ENCODE peak calls at places on chromosomes 6 and 20, in ten cellular contexts. One of them, this sample, is unnamed.

GRCh38 chr6:133948472-133948871 is 4.6 kb upstream of the TBPL1 start:
- DNase-seq in astrocyte: no peak
- DNase-seq in hepatocyte: no peak
- DNase-seq in HCT116: no peak
- DNase-seq in neuronal stem cell: no peak
- DNase-seq in H1: no peak
- DNase-seq in mesendoderm: no peak
- DNase-seq in endothelial cell of umbilical vein: no peak
- DNase-seq in A549: no peak
- DNase-seq in fibroblast of lung: no peak
- DNase-seq in this sample: no peak

GRCh38 chr6:163180874-163181541 is 233.5 kb upstream of the QKI start:
- DNase-seq in H1: peak; percentile 46
- DNase-seq in astrocyte: peak; percentile 36
- DNase-seq in HCT116: peak; percentile 41
- DNase-seq in endothelial cell of umbilical vein: peak; percentile 71
- DNase-seq in neuronal stem cell: peak; percentile 41
- DNase-seq in hepatocyte: peak; percentile 84
- DNase-seq in A549: peak; percentile 79
- DNase-seq in fibroblast of lung: peak; percentile 56
- DNase-seq in mesendoderm: peak; percentile 95
- DNase-seq in this sample: no peak

GRCh38 chr6:113570651-113571050 is 286.5 kb upstream of the MARCKS start:
- DNase-seq in A549: no peak
- DNase-seq in astrocyte: no peak
- DNase-seq in mesendoderm: no peak
- DNase-seq in endothelial cell of umbilical vein: peak; percentile 23
- DNase-seq in H1: no peak
- DNase-seq in hepatocyte: no peak
- DNase-seq in fibroblast of lung: no peak
- DNase-seq in HCT116: no peak
- DNase-seq in neuronal stem cell: no peak
- DNase-seq in this sample: no peak

GRCh38 chr6:44169154-44169553 is 10.5 kb downstream of the CAPN11 start:
- DNase-seq in HCT116: no peak
- DNase-seq in neuronal stem cell: no peak
- DNase-seq in fibroblast of lung: no peak
- DNase-seq in astrocyte: no peak
- DNase-seq in mesendoderm: no peak
- DNase-seq in H1: no peak
- DNase-seq in A549: no peak
- DNase-seq in endothelial cell of umbilical vein: no peak
- DNase-seq in hepatocyte: no peak
- DNase-seq in this sample: no peak

GRCh38 chr6:82072771-82073170 is 174.8 kb downstream of the IBTK start:
- DNase-seq in fibroblast of lung: peak; percentile 85
- DNase-seq in HCT116: no peak
- DNase-seq in A549: no peak
- DNase-seq in mesendoderm: no peak
- DNase-seq in H1: no peak
- DNase-seq in neuronal stem cell: no peak
- DNase-seq in endothelial cell of umbilical vein: no peak
- DNase-seq in astrocyte: peak; percentile 82
- DNase-seq in hepatocyte: no peak
- DNase-seq in this sample: no peak

GRCh38 chr6:152316024-152316423 is 321.1 kb downstream of the SYNE1 start:
- DNase-seq in astrocyte: peak; percentile 68
- DNase-seq in neuronal stem cell: no peak
- DNase-seq in A549: no peak
- DNase-seq in hepatocyte: no peak
- DNase-seq in mesendoderm: no peak
- DNase-seq in fibroblast of lung: peak; percentile 76
- DNase-seq in HCT116: no peak
- DNase-seq in H1: no peak
- DNase-seq in endothelial cell of umbilical vein: peak; percentile 93
- DNase-seq in this sample: no peak

GRCh38 chr20:22999756-23000155 is 35.4 kb upstream of the SSTR4 start:
- DNase-seq in astrocyte: no peak
- DNase-seq in mesendoderm: no peak
- DNase-seq in neuronal stem cell: no peak
- DNase-seq in HCT116: no peak
- DNase-seq in A549: peak; percentile 84
- DNase-seq in endothelial cell of umbilical vein: no peak
- DNase-seq in hepatocyte: no peak
- DNase-seq in fibroblast of lung: no peak
- DNase-seq in H1: no peak
- DNase-seq in this sample: no peak

GRCh38 chr20:23048283-23049200 is 930 bp downstream of the THBD start:
- DNase-seq in HCT116: no peak
- DNase-seq in astrocyte: peak; percentile 8
- DNase-seq in endothelial cell of umbilical vein: peak; percentile 70
- DNase-seq in neuronal stem cell: peak; percentile 24
- DNase-seq in A549: peak; percentile 83
- DNase-seq in H1: no peak
- DNase-seq in hepatocyte: peak; percentile 76
- DNase-seq in mesendoderm: peak; percentile 74
- DNase-seq in fibroblast of lung: peak; percentile 22
- DNase-seq in this sample: no peak

GRCh38 chr6:13012271-13012670 is 295.7 kb downstream of the PHACTR1 start:
- DNase-seq in mesendoderm: no peak
- DNase-seq in astrocyte: no peak
- DNase-seq in fibroblast of lung: no peak
- DNase-seq in neuronal stem cell: no peak
- DNase-seq in H1: no peak
- DNase-seq in hepatocyte: no peak
- DNase-seq in HCT116: no peak
- DNase-seq in endothelial cell of umbilical vein: no peak
- DNase-seq in A549: no peak
- DNase-seq in this sample: no peak

GRCh38 chr6:111591901-111592461 is 13.7 kb downstream of the TRAF3IP2 start:
- DNase-seq in astrocyte: peak; percentile 69
- DNase-seq in mesendoderm: no peak
- DNase-seq in neuronal stem cell: no peak
- DNase-seq in HCT116: no peak
- DNase-seq in fibroblast of lung: peak; percentile 75
- DNase-seq in hepatocyte: no peak
- DNase-seq in A549: no peak
- DNase-seq in endothelial cell of umbilical vein: no peak
- DNase-seq in H1: no peak
- DNase-seq in this sample: peak; percentile 76

GRCh38 chr6:89667872-89668556 is 29.5 kb upstream of the LYRM2 start:
- DNase-seq in endothelial cell of umbilical vein: peak; percentile 6
- DNase-seq in astrocyte: peak; percentile 52
- DNase-seq in H1: no peak
- DNase-seq in hepatocyte: no peak
- DNase-seq in fibroblast of lung: peak; percentile 56
- DNase-seq in mesendoderm: peak; percentile 94
- DNase-seq in HCT116: no peak
- DNase-seq in neuronal stem cell: no peak
- DNase-seq in A549: no peak
- DNase-seq in this sample: no peak

GRCh38 chr6:7108196-7108963 is 619 bp downstream of the RREB1 start:
- DNase-seq in HCT116: no peak
- DNase-seq in fibroblast of lung: peak; percentile 62
- DNase-seq in endothelial cell of umbilical vein: peak; percentile 61
- DNase-seq in astrocyte: peak; percentile 40
- DNase-seq in H1: no peak
- DNase-seq in A549: peak; percentile 44
- DNase-seq in mesendoderm: peak; percentile 75
- DNase-seq in hepatocyte: peak; percentile 72
- DNase-seq in neuronal stem cell: peak; percentile 35
- DNase-seq in this sample: no peak

DNA sequence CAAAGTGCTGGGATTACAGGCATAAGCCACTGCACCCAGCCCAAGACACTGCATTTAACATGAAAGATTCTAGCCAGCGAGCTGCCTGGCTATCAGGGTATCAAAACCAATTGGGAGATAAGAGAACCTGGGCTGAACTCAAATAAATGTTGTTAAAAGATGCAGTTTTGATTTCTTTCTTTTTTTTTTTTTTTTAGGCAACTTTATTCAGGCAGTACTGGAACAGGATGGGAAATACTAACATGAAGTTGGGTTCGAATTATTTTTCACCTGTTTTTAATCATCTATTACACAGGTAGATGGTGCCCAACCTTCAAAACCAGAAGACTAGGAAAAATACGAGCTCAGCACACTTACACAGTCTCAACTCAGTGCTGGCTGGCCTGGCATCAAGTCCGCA is 63.7 kb downstream of the TRERF1 start:
- DNase-seq in astrocyte: no peak
- DNase-seq in A549: no peak
- DNase-seq in H1: no peak
- DNase-seq in hepatocyte: no peak
- DNase-seq in mesendoderm: no peak
- DNase-seq in endothelial cell of umbilical vein: no peak
- DNase-seq in HCT116: no peak
- DNase-seq in neuronal stem cell: no peak
- DNase-seq in fibroblast of lung: no peak
- DNase-seq in this sample: no peak
- H3K4me2 ChIP-seq in astrocyte: no peak overlapping the region
- H3K4me2 ChIP-seq in A549: no peak overlapping the region
- H3K4me2 ChIP-seq in H1: no peak overlapping the region
- H3K4me2 ChIP-seq in hepatocyte: no peak overlapping the region
- H3K4me2 ChIP-seq in mesendoderm: no peak overlapping the region
- H3K4me2 ChIP-seq in endothelial cell of umbilical vein: no peak overlapping the region
- H3K4me2 ChIP-seq in HCT116: no peak overlapping the region
- H3K4me2 ChIP-seq in neuronal stem cell: no peak overlapping the region
- H3K4me2 ChIP-seq in fibroblast of lung: no peak overlapping the region
- H3K4me2 ChIP-seq in this sample: no peak overlapping the region

DNA sequence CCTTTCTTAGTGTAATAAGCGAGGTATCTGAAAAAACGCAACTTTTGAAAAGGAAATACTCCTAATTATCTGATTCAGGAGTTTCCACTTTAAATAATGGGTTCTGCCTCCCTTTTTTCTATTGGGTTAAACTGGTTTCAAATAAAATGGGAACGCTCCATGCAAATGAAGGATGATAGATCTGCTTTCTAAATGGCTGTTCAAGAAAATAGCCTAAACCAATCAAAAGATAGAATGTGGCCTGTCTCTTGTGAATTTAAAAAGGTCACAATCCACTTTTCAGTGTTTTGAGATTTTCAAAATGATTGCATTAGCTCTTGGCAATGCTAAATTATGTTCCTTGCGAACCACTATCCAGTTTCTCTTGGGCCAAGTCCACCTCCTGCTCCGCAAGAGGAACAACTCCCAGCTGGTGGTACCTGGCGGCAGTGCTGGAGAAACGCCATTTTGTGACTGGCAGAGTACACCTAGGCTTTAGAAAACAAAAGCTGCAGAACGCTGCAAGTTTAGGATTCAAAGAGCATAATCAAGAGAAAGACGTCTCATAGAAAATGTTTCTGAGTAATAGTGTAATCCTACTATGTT is 56.8 kb downstream of the TRIM38 start:
- DNase-seq in H1: no peak
- DNase-seq in fibroblast of lung: no peak
- DNase-seq in hepatocyte: no peak
- DNase-seq in astrocyte: no peak
- DNase-seq in mesendoderm: no peak
- DNase-seq in neuronal stem cell: no peak
- DNase-seq in endothelial cell of umbilical vein: no peak
- DNase-seq in A549: no peak
- DNase-seq in HCT116: no peak
- DNase-seq in this sample: no peak
- H3K4me2 ChIP-seq in H1: no peak overlapping the region
- H3K4me2 ChIP-seq in fibroblast of lung: peak overlapping the region; percentile 0
- H3K4me2 ChIP-seq in hepatocyte: peak overlapping the region; percentile 82
- H3K4me2 ChIP-seq in astrocyte: peak overlapping the region; percentile 96
- H3K4me2 ChIP-seq in mesendoderm: no peak overlapping the region
- H3K4me2 ChIP-seq in neuronal stem cell: no peak overlapping the region
- H3K4me2 ChIP-seq in endothelial cell of umbilical vein: peak overlapping the region; percentile 50
- H3K4me2 ChIP-seq in A549: no peak overlapping the region
- H3K4me2 ChIP-seq in HCT116: peak overlapping the region; percentile 94
- H3K4me2 ChIP-seq in this sample: peak overlapping the region; percentile 84

DNA sequence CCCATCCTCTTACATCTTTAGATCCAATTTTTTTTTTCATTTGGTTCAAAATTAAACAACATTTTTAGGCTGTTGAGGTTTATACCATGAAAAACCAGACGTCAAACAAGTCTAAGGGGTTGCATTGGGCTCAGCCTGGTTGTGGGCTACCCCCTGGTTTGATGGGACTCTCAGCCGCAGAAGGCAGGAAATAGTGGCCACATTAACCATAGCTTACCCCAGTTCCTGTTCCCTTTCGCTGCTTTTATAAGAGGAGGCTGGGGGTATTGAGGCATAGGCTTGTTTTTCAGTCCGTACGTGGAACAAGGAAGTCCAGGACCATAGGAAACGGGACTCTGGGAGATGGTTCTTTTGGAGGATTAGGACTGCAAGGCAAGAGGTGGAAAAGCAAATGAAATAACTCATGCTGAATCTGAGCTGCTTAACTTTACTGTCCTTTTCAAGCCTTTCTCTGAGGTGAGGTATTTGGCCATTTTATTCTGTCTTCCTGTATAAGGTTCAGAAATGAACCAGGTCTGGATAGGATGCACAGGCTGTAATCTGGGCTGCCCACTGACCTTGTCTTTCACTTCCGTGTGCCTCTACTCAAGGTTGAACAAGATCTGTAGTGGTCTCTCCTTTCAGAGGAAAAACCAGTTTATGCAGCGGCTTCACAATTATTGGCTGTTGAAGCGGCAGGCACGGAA is 7.7 kb downstream of the BRPF3 start:
- DNase-seq in H1: no peak
- DNase-seq in A549: no peak
- DNase-seq in hepatocyte: no peak
- DNase-seq in HCT116: no peak
- DNase-seq in mesendoderm: no peak
- DNase-seq in fibroblast of lung: no peak
- DNase-seq in neuronal stem cell: no peak
- DNase-seq in endothelial cell of umbilical vein: no peak
- DNase-seq in astrocyte: no peak
- DNase-seq in this sample: no peak
- H3K4me2 ChIP-seq in H1: no peak overlapping the region
- H3K4me2 ChIP-seq in A549: no peak overlapping the region
- H3K4me2 ChIP-seq in hepatocyte: no peak overlapping the region
- H3K4me2 ChIP-seq in HCT116: no peak overlapping the region
- H3K4me2 ChIP-seq in mesendoderm: no peak overlapping the region
- H3K4me2 ChIP-seq in fibroblast of lung: no peak overlapping the region
- H3K4me2 ChIP-seq in neuronal stem cell: no peak overlapping the region
- H3K4me2 ChIP-seq in endothelial cell of umbilical vein: no peak overlapping the region
- H3K4me2 ChIP-seq in astrocyte: no peak overlapping the region
- H3K4me2 ChIP-seq in this sample: no peak overlapping the region

DNA sequence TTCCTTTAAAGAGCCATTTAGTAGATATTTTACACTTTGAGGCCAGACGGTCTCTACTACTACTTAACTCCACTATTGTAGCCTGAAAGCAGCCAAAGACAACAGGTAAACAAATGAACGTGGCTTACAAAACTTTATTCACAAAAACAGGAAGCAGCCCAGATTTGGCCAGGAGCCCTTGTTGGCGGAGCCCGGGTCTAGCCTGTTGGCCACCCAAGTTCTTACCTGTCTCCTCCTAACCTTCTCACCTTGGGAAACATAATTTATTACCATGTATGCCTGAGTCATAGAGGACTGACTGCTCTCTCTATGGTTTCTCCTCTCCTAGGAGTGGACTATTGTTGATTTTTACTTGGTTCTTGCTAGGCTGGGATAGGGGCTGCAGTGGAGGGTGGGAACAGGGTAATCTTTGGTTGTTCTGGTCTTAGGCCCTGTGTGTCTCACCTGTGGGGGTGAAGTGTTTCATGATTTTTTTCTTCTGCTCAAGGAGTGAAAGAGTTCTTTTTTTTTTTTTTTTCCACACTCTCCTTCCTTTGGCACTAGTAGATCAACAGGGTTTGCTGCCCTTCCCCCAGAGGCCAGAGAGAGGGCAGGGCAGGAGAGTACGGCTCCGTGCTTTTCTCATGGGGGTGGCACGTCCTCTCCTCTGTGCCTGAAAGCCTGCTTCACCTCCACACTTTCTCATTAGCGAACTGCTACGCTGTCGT is 90.0 kb downstream of the RPP40 start:
- DNase-seq in fibroblast of lung: no peak
- DNase-seq in H1: no peak
- DNase-seq in endothelial cell of umbilical vein: peak; percentile 64
- DNase-seq in HCT116: no peak
- DNase-seq in A549: no peak
- DNase-seq in neuronal stem cell: no peak
- DNase-seq in astrocyte: no peak
- DNase-seq in mesendoderm: no peak
- DNase-seq in hepatocyte: no peak
- DNase-seq in this sample: no peak
- H3K4me2 ChIP-seq in fibroblast of lung: peak overlapping the region; percentile 21
- H3K4me2 ChIP-seq in H1: no peak overlapping the region
- H3K4me2 ChIP-seq in endothelial cell of umbilical vein: peak overlapping the region; percentile 10
- H3K4me2 ChIP-seq in HCT116: peak overlapping the region; percentile 45
- H3K4me2 ChIP-seq in A549: no peak overlapping the region
- H3K4me2 ChIP-seq in neuronal stem cell: no peak overlapping the region
- H3K4me2 ChIP-seq in astrocyte: no peak overlapping the region
- H3K4me2 ChIP-seq in mesendoderm: no peak overlapping the region
- H3K4me2 ChIP-seq in hepatocyte: peak overlapping the region; percentile 50
- H3K4me2 ChIP-seq in this sample: no peak overlapping the region